ENCODE peak calls at places on chromosomes 5 and 9, in five cellular contexts. D is right lobe of liver, E is thyroid gland, J is cardiac muscle cell, X is ascending aorta. Z is an unnamed sample. For H3K4me1, the result is how much of the 10 kb centered on the place peaks cover.

GRCh38 chr5:67106626-67107342 is 89.8 kb downstream of the CD180 start:
- DNase-seq in X (no peak), E (no peak), J (no peak), D (no peak), Z (no peak)

GRCh38 chr5:99773290-99773689 is 761.9 kb upstream of the FAM174A start:
- DNase-seq in E (no peak), J (no peak), X (no peak), D (no peak), Z (no peak)

GRCh38 chr5:93598141-93598996 is 15.3 kb downstream of the NR2F1 start:
- DNase-seq in J (no peak), E (no peak), D (no peak), X (no peak), Z (no peak)

GRCh38 chr9:98833090-98833956 is 25.9 kb downstream of the GALNT12 start:
- DNase-seq in E (no peak), D (no peak), J (peak), X (no peak), Z (peak)

GRCh38 chr9:98375138-98375726 is 119.8 kb upstream of the TBC1D2 start:
- DNase-seq in E (no peak), J (peak), D (no peak), X (no peak), Z (no peak)

GRCh38 chr5:5665225-5666075 is 243.0 kb downstream of the ICE1 start:
- DNase-seq in E (peak), D (no peak), X (no peak), J (peak), Z (no peak)

GRCh38 chr9:79641055-79641454 is 69.3 kb downstream of the TLE4 start:
- DNase-seq in E (no peak), J (no peak), X (no peak), D (no peak), Z (no peak)

GRCh38 chr9:116860509-116861120 is 173.5 kb downstream of the TRIM32 start:
- DNase-seq in D (peak), J (peak), E (peak), X (peak), Z (no peak)

GRCh38 chr5:142317173-142317572 is 7.6 kb downstream of the SPRY4 start:
- DNase-seq in E (no peak), X (no peak), D (no peak), J (no peak), Z (no peak)

GRCh38 chr5:10660720-10661387 is 97.0 kb downstream of the ANKRD33B start:
- DNase-seq in J (no peak), X (peak), D (no peak), E (no peak), Z (no peak)

GRCh38 chr5:145637396-145637795 is 197.7 kb downstream of the PRELID2 start:
- DNase-seq in J (no peak), E (no peak), D (no peak), X (no peak), Z (no peak)

GRCh38 chr9:16515879-16516289 is 354.6 kb downstream of the BNC2 start:
- DNase-seq in D (no peak), E (peak), J (peak), X (no peak), Z (no peak)

GRCh38 chr5:76604838-76605237 is 18.4 kb downstream of the F2RL2 start:
- DNase-seq in J (peak), X (no peak), E (no peak), D (no peak), Z (no peak)

GRCh38 chr9:113228130-113228665 is 6.9 kb downstream of the SLC31A1 start:
- DNase-seq in J (no peak), D (no peak), E (no peak), X (no peak), Z (no peak)

GRCh38 chr9:113879318-113879717 is 3.2 kb downstream of the ZNF618 start:
- DNase-seq in D (no peak), J (no peak), E (peak), X (no peak), Z (no peak)

GRCh38 chr5:43602818-43603534 is at the start of gene NNT:
- DNase-seq in D (peak), E (peak), X (peak), J (peak), Z (peak)

GRCh38 chr9:89985078-89985477 is 380.3 kb downstream of the GADD45G start:
- DNase-seq in J (no peak), E (no peak), X (no peak), D (no peak), Z (no peak)

GRCh38 chr5:110105692-110106091 is 416.0 kb downstream of the MAN2A1 start:
- DNase-seq in J (peak), D (peak), X (peak), E (peak), Z (no peak)

GRCh38 chr9:135816179-135816970 is 91.0 kb downstream of the CAMSAP1 start:
- DNase-seq in E (no peak), J (no peak), D (no peak), X (no peak), Z (peak)

GRCh38 chr5:71714911-71715310 is 4.2 kb upstream of the CARTPT start:
- DNase-seq in J (no peak), X (no peak), D (no peak), E (no peak), Z (no peak)

GRCh38 chr9:126561582-126561981 is 52.1 kb upstream of the LMX1B start:
- DNase-seq in J (peak), E (no peak), D (peak), X (no peak), Z (no peak)

GRCh38 chr9:29208670-29209069 is 1635.4 kb upstream of the C9orf72 start:
- DNase-seq in E (no peak), D (no peak), J (no peak), X (no peak), Z (no peak)

GRCh38 chr9:133107245-133107722 is 13.8 kb downstream of the RALGDS start:
- DNase-seq in E (no peak), D (peak), X (no peak), J (no peak), Z (no peak)

DNA sequence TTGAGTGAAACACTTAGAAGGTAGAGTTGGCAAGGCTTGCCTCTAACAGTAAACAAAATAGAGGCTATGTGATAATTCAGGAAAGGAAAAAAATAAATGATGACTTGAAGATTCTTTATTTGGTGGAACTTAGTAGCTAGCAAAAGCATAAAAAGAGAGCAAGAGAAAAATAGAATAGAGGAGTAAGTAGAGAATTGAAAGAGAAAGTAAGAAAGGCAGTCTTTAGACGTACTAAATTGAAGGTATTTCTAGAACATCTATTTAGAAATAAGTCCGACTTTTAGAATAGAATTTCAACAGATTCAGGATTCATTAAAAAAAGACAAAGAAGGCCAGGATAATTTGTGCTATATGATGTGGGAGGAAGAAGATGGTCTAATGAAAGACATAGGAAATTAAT is 128.1 kb upstream of the MINAR2 start:
- DNase-seq in E (no peak), X (no peak), D (no peak), J (no peak), Z (no peak)
- TF ChIP-seq CTCF in E (no peak), X (no peak), D (no peak), J (no peak), Z (no peak)

GRCh38 chr5:58921106-58921505 is 338.2 kb downstream of the RAB3C start:
- DNase-seq in E (no peak), D (no peak), X (no peak), J (peak), Z (no peak)

GRCh38 chr5:58924306-58924705 is 341.4 kb downstream of the RAB3C start:
- DNase-seq in J (no peak), X (no peak), D (no peak), E (no peak), Z (no peak)

GRCh38 chr5:58925627-58926545 is 343.0 kb downstream of the RAB3C start:
- DNase-seq in D (no peak), E (no peak), J (no peak), X (peak), Z (no peak)

GRCh38 chr5:58923355-58923754 is 340.5 kb downstream of the RAB3C start:
- DNase-seq in J (no peak), X (no peak), D (no peak), E (no peak), Z (no peak)

GRCh38 chr5:58922392-58923171 is 339.7 kb downstream of the RAB3C start:
- DNase-seq in J (peak), X (peak), D (no peak), E (peak), Z (peak)
- H3K4me1 ChIP-seq in J (under half), X (half or more), D (under half), E (under half), Z (under half)

GRCh38 chr5:165272471-165272870 is 1767.1 kb downstream of the MAT2B start:
- DNase-seq in E (no peak), J (no peak), D (no peak), X (no peak), Z (no peak)
- H3K4me3 ChIP-seq in E (no peak), J (no peak), D (no peak), X (no peak), Z (no peak)

GRCh38 chr5:131426011-131426410 is 162.2 kb downstream of the CDC42SE2 start:
- DNase-seq in D (no peak), X (no peak), E (no peak), J (peak), Z (no peak)

GRCh38 chr5:131419877-131420276 is 156.0 kb downstream of the CDC42SE2 start:
- DNase-seq in X (no peak), E (peak), J (no peak), D (no peak), Z (no peak)

GRCh38 chr5:131418846-131419245 is 155.0 kb downstream of the CDC42SE2 start:
- DNase-seq in J (no peak), D (no peak), X (no peak), E (no peak), Z (no peak)

GRCh38 chr5:131417240-131417869 is 153.5 kb downstream of the CDC42SE2 start:
- DNase-seq in J (peak), E (peak), D (peak), X (peak), Z (peak)

GRCh38 chr5:131423056-131423455 is 159.2 kb downstream of the CDC42SE2 start:
- DNase-seq in J (peak), X (no peak), D (no peak), E (no peak), Z (no peak)
- TF ChIP-seq CTCF in J (peak), X (no peak), D (peak), E (peak), Z (peak)

DNA sequence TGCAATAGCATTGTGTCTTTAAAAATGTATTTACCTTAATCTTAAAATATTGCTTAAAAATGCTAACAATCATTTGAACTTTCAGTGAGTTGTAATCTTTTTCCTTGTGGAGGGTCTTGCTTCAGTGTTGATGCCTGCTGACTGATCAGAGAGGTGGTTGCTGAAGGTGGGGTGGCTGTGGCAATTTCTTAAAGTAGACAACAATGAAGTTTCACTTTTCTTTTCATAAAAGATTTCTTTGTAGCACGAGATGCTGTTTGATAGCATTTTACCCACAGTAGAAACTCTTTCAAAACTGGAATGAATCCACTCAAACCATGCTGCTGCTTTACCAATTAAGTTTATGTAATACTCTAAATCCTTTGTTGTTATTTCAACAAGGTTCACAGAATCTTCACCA is 50.8 kb downstream of the NR3C1 start:
- DNase-seq in X (no peak), J (no peak), E (no peak), D (no peak), Z (no peak)
- H3K4me1 ChIP-seq in X (under half), J (under half), E (under half), D (under half), Z (half or more)

GRCh38 chr9:121474225-121474947 is 25.3 kb downstream of the GGTA1 start:
- DNase-seq in X (no peak), E (no peak), J (no peak), D (no peak), Z (no peak)
- H3K4me3 ChIP-seq in X (no peak), E (no peak), J (no peak), D (no peak), Z (no peak)

GRCh38 chr5:172577510-172577909 is 63.6 kb upstream of the NEURL1B start:
- DNase-seq in D (no peak), X (no peak), E (no peak), J (no peak), Z (no peak)

GRCh38 chr5:172582940-172583339 is 58.1 kb upstream of the NEURL1B start:
- DNase-seq in X (no peak), D (no peak), E (no peak), J (no peak), Z (peak)

GRCh38 chr5:172575816-172576215 is 65.2 kb upstream of the NEURL1B start:
- DNase-seq in J (no peak), D (no peak), E (no peak), X (no peak), Z (no peak)

GRCh38 chr5:172575416-172575815 is 65.6 kb upstream of the NEURL1B start:
- DNase-seq in X (no peak), D (no peak), J (no peak), E (no peak), Z (no peak)

GRCh38 chr5:172579403-172579990 is 61.6 kb upstream of the NEURL1B start:
- DNase-seq in D (no peak), E (no peak), X (no peak), J (no peak), Z (no peak)
- TF ChIP-seq CTCF in D (no peak), E (no peak), X (no peak), J (no peak), Z (no peak)